ENCODE peak calls at places on chromosomes 5 and 9, in eight cellular contexts. One of them, this sample, is unnamed.

GRCh38 chr5:154677921-154678320 is 77.3 kb upstream of the LARP1 start:
- DNase-seq in endodermal cell: no peak
- DNase-seq in heart right ventricle: no peak
- DNase-seq in dorsolateral prefrontal cortex: no peak
- DNase-seq in neural progenitor cell: no peak
- DNase-seq in breast epithelium: no peak
- DNase-seq in fibroblast of lung: no peak
- DNase-seq in MM.1S: no peak
- DNase-seq in this sample: peak; percentile 38

GRCh38 chr5:134769206-134769605 is 10.6 kb downstream of the DDX46 start:
- DNase-seq in endodermal cell: no peak
- DNase-seq in heart right ventricle: no peak
- DNase-seq in dorsolateral prefrontal cortex: no peak
- DNase-seq in neural progenitor cell: no peak
- DNase-seq in breast epithelium: no peak
- DNase-seq in fibroblast of lung: peak; percentile 68
- DNase-seq in MM.1S: no peak
- DNase-seq in this sample: peak; percentile 2

GRCh38 chr9:129572052-129572425 is 48.9 kb downstream of the C9orf50 start:
- DNase-seq in endodermal cell: no peak
- DNase-seq in heart right ventricle: no peak
- DNase-seq in dorsolateral prefrontal cortex: no peak
- DNase-seq in neural progenitor cell: no peak
- DNase-seq in breast epithelium: no peak
- DNase-seq in fibroblast of lung: no peak
- DNase-seq in MM.1S: no peak
- DNase-seq in this sample: no peak

GRCh38 chr5:68178579-68178978 is 37.0 kb upstream of the PIK3R1 start:
- DNase-seq in endodermal cell: no peak
- DNase-seq in heart right ventricle: no peak
- DNase-seq in dorsolateral prefrontal cortex: no peak
- DNase-seq in neural progenitor cell: no peak
- DNase-seq in breast epithelium: no peak
- DNase-seq in fibroblast of lung: no peak
- DNase-seq in MM.1S: no peak
- DNase-seq in this sample: no peak

GRCh38 chr9:23820731-23821399 is 5.2 kb downstream of the ELAVL2 start:
- DNase-seq in endodermal cell: peak; percentile 81
- DNase-seq in heart right ventricle: no peak
- DNase-seq in dorsolateral prefrontal cortex: no peak
- DNase-seq in neural progenitor cell: peak; percentile 76
- DNase-seq in breast epithelium: no peak
- DNase-seq in fibroblast of lung: no peak
- DNase-seq in MM.1S: no peak
- DNase-seq in this sample: no peak

GRCh38 chr5:59079622-59080620 is 497.0 kb downstream of the RAB3C start:
- DNase-seq in endodermal cell: no peak
- DNase-seq in heart right ventricle: peak; percentile 11
- DNase-seq in dorsolateral prefrontal cortex: no peak
- DNase-seq in neural progenitor cell: no peak
- DNase-seq in breast epithelium: no peak
- DNase-seq in fibroblast of lung: peak; percentile 98
- DNase-seq in MM.1S: no peak
- DNase-seq in this sample: no peak

GRCh38 chr9:135126480-135127187 is 39.2 kb downstream of the OLFM1 start:
- DNase-seq in endodermal cell: peak; percentile 60
- DNase-seq in heart right ventricle: no peak
- DNase-seq in dorsolateral prefrontal cortex: no peak
- DNase-seq in neural progenitor cell: no peak
- DNase-seq in breast epithelium: no peak
- DNase-seq in fibroblast of lung: no peak
- DNase-seq in MM.1S: no peak
- DNase-seq in this sample: no peak

GRCh38 chr9:26437056-26437711 is 455.4 kb downstream of the CAAP1 start:
- DNase-seq in endodermal cell: no peak
- DNase-seq in heart right ventricle: no peak
- DNase-seq in dorsolateral prefrontal cortex: no peak
- DNase-seq in neural progenitor cell: peak; percentile 64
- DNase-seq in breast epithelium: no peak
- DNase-seq in fibroblast of lung: no peak
- DNase-seq in MM.1S: no peak
- DNase-seq in this sample: no peak

GRCh38 chr5:1763960-1764605 is 35.6 kb downstream of the MRPL36 start:
- DNase-seq in endodermal cell: peak; percentile 38
- DNase-seq in heart right ventricle: no peak
- DNase-seq in dorsolateral prefrontal cortex: no peak
- DNase-seq in neural progenitor cell: no peak
- DNase-seq in breast epithelium: peak; percentile 45
- DNase-seq in fibroblast of lung: no peak
- DNase-seq in MM.1S: no peak
- DNase-seq in this sample: no peak

GRCh38 chr9:21854594-21854993 is 52.2 kb downstream of the MTAP start:
- DNase-seq in endodermal cell: no peak
- DNase-seq in heart right ventricle: no peak
- DNase-seq in dorsolateral prefrontal cortex: no peak
- DNase-seq in neural progenitor cell: peak; percentile 51
- DNase-seq in breast epithelium: no peak
- DNase-seq in fibroblast of lung: peak; percentile 43
- DNase-seq in MM.1S: no peak
- DNase-seq in this sample: peak; percentile 15

GRCh38 chr9:21616082-21616778 is 134.1 kb upstream of the IFNE start:
- DNase-seq in endodermal cell: no peak
- DNase-seq in heart right ventricle: no peak
- DNase-seq in dorsolateral prefrontal cortex: no peak
- DNase-seq in neural progenitor cell: no peak
- DNase-seq in breast epithelium: no peak
- DNase-seq in fibroblast of lung: peak; percentile 89
- DNase-seq in MM.1S: no peak
- DNase-seq in this sample: no peak

GRCh38 chr5:177545487-177546261 is 8.7 kb downstream of the FAM193B start:
- DNase-seq in endodermal cell: no peak
- DNase-seq in heart right ventricle: peak; percentile 65
- DNase-seq in dorsolateral prefrontal cortex: no peak
- DNase-seq in neural progenitor cell: no peak
- DNase-seq in breast epithelium: no peak
- DNase-seq in fibroblast of lung: peak; percentile 94
- DNase-seq in MM.1S: no peak
- DNase-seq in this sample: peak; percentile 81

GRCh38 chr5:80569961-80570786 is at the start of gene ANKRD34B:
- DNase-seq in endodermal cell: peak; percentile 91
- DNase-seq in heart right ventricle: no peak
- DNase-seq in dorsolateral prefrontal cortex: no peak
- DNase-seq in neural progenitor cell: peak; percentile 82
- DNase-seq in breast epithelium: no peak
- DNase-seq in fibroblast of lung: no peak
- DNase-seq in MM.1S: peak; percentile 50
- DNase-seq in this sample: peak; percentile 18

GRCh38 chr9:121858788-121859187 is 207.4 kb downstream of the DAB2IP start:
- DNase-seq in endodermal cell: peak; percentile 38
- DNase-seq in heart right ventricle: no peak
- DNase-seq in dorsolateral prefrontal cortex: no peak
- DNase-seq in neural progenitor cell: no peak
- DNase-seq in breast epithelium: no peak
- DNase-seq in fibroblast of lung: no peak
- DNase-seq in MM.1S: no peak
- DNase-seq in this sample: no peak

DNA sequence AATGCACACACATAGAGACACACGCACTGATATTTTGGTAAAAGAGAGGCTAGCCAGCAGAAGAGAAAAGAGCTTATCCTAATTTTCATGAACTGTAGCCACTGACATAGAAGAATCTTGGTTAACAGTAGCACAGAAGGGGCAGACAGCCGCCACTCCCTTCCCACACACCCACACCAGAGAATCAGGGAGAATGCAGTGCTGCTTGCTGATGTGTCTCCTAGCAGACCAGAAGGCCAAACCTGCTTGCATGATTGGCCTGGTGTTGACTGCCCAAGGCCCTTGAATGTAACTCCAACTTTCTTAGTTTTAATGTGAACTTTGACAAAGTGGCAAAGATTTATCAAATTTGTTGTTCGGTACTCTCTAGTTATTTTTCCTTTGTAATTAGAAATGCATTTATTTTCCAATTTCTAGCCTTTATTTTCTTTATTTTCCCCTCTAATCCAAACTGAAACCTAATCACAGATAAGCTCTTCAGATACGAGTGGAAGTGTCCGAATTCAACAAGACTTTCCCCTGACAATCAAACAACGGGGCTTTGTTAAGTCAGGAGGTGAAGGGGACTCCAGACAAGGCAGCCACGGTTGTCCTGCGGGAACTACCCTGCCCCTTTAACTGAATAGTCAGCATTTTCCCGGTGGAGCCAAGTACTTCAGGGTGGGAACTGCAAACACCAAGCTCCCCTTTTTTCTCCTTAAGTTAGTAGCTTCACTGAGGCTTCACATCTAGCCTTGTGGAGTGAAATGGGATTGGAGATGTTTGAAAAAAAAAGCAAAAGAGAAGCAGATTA is 81.9 kb upstream of the CTSL start:
- DNase-seq in endodermal cell: peak; percentile 50
- DNase-seq in heart right ventricle: no peak
- DNase-seq in dorsolateral prefrontal cortex: no peak
- DNase-seq in neural progenitor cell: peak; percentile 44
- DNase-seq in breast epithelium: no peak
- DNase-seq in fibroblast of lung: no peak
- DNase-seq in MM.1S: no peak
- DNase-seq in this sample: no peak
- TF ChIP-seq CTCF in endodermal cell: no peak
- TF ChIP-seq CTCF in heart right ventricle: no peak
- TF ChIP-seq CTCF in dorsolateral prefrontal cortex: no peak
- TF ChIP-seq CTCF in neural progenitor cell: no peak
- TF ChIP-seq CTCF in breast epithelium: no peak
- TF ChIP-seq CTCF in fibroblast of lung: no peak
- TF ChIP-seq CTCF in MM.1S: no peak
- TF ChIP-seq CTCF in this sample: no peak

DNA sequence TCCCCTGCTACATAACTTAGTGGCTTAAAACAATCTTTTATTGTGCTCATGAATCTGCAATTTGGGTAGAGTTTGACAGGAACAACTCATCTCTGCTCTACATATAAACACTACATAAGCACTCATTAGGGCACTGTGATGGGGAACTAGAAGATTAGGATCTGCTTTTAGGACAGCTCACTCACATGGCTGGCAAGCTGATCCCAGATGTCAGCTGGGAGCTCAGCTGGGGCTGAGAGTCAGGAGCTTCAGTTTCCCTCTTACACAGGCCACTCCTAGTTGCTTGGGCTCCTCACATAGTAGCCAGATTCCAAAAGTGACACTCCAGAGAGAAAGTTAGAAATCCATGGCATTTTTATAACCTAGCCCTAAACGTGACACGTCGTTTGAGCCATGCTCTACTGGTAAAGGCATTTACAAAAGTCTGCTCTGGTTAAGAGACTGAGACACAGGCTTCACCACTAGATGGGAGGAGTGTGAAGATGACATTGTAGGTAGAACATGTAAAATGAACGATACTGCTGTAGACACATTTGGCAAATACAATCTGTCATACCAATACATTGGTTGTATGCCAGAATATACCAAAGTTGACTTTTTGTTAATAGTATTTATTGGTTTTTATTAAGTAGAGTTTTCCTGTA is 23.6 kb downstream of the SCAI start:
- DNase-seq in endodermal cell: no peak
- DNase-seq in heart right ventricle: no peak
- DNase-seq in dorsolateral prefrontal cortex: no peak
- DNase-seq in neural progenitor cell: no peak
- DNase-seq in breast epithelium: no peak
- DNase-seq in fibroblast of lung: peak; percentile 15
- DNase-seq in MM.1S: no peak
- DNase-seq in this sample: no peak
- TF ChIP-seq CTCF in endodermal cell: peak; percentile 39
- TF ChIP-seq CTCF in heart right ventricle: no peak
- TF ChIP-seq CTCF in dorsolateral prefrontal cortex: no peak
- TF ChIP-seq CTCF in neural progenitor cell: no peak
- TF ChIP-seq CTCF in breast epithelium: no peak
- TF ChIP-seq CTCF in fibroblast of lung: no peak
- TF ChIP-seq CTCF in MM.1S: no peak
- TF ChIP-seq CTCF in this sample: no peak

GRCh38 chr5:37840036-37840909 is at the start of gene GDNF:
- DNase-seq in endodermal cell: peak; percentile 86
- DNase-seq in heart right ventricle: no peak
- DNase-seq in dorsolateral prefrontal cortex: no peak
- DNase-seq in neural progenitor cell: peak; percentile 70
- DNase-seq in breast epithelium: no peak
- DNase-seq in fibroblast of lung: peak; percentile 41
- DNase-seq in MM.1S: peak; percentile 76
- DNase-seq in this sample: no peak
- TF ChIP-seq CTCF in endodermal cell: peak; percentile 58
- TF ChIP-seq CTCF in heart right ventricle: no peak
- TF ChIP-seq CTCF in dorsolateral prefrontal cortex: peak; percentile 54
- TF ChIP-seq CTCF in neural progenitor cell: peak; percentile 28
- TF ChIP-seq CTCF in breast epithelium: no peak
- TF ChIP-seq CTCF in fibroblast of lung: no peak
- TF ChIP-seq CTCF in MM.1S: peak; percentile 43
- TF ChIP-seq CTCF in this sample: no peak

DNA sequence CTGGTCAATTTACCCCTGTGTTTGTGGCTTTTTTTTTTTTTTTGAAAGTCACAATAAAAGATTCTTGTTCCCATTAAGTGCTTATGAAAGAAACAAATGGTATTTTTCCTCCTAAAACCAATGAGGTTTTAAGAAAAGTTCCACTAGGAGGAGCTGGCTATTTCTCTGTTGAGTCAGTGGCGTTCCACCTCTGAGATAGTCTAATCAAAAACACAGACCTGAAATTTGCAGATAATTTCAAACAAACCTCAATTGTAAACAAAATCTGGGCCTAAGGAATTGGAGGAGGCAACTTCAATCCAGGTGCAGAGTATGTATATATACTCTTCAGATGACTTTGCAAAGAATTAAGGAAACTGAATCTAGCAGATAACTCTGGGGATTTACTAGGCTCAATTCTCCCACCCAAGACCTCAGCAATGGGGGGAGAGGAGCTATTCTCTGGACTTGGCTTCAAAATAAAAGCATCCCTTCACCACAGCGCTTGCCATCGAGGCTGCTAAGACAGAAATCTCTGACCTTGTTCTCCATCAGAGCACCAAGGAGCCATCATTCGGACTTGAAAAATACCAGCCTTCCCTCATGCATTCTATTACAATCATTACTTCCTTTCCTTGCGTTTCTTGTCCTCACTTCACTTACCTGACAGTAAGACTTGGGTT is 52.4 kb downstream of the FANCC start:
- DNase-seq in endodermal cell: no peak
- DNase-seq in heart right ventricle: no peak
- DNase-seq in dorsolateral prefrontal cortex: no peak
- DNase-seq in neural progenitor cell: peak; percentile 34
- DNase-seq in breast epithelium: no peak
- DNase-seq in fibroblast of lung: peak; percentile 67
- DNase-seq in MM.1S: no peak
- DNase-seq in this sample: no peak
- TF ChIP-seq CTCF in endodermal cell: peak; percentile 69
- TF ChIP-seq CTCF in heart right ventricle: peak; percentile 20
- TF ChIP-seq CTCF in dorsolateral prefrontal cortex: peak; percentile 28
- TF ChIP-seq CTCF in neural progenitor cell: peak; percentile 52
- TF ChIP-seq CTCF in breast epithelium: no peak
- TF ChIP-seq CTCF in fibroblast of lung: peak; percentile 72
- TF ChIP-seq CTCF in MM.1S: peak; percentile 16
- TF ChIP-seq CTCF in this sample: no peak

GRCh38 chr9:123091459-123091858 is 58.0 kb downstream of the GPR21 start:
- DNase-seq in endodermal cell: no peak
- DNase-seq in heart right ventricle: no peak
- DNase-seq in dorsolateral prefrontal cortex: no peak
- DNase-seq in neural progenitor cell: no peak
- DNase-seq in breast epithelium: no peak
- DNase-seq in fibroblast of lung: no peak
- DNase-seq in MM.1S: no peak
- DNase-seq in this sample: no peak
- TF ChIP-seq CTCF in endodermal cell: peak; percentile 65
- TF ChIP-seq CTCF in heart right ventricle: no peak
- TF ChIP-seq CTCF in dorsolateral prefrontal cortex: peak; percentile 18
- TF ChIP-seq CTCF in neural progenitor cell: peak; percentile 31
- TF ChIP-seq CTCF in breast epithelium: no peak
- TF ChIP-seq CTCF in fibroblast of lung: peak; percentile 26
- TF ChIP-seq CTCF in MM.1S: peak; percentile 36
- TF ChIP-seq CTCF in this sample: no peak

This sample was measured in HL-60.